ENCODE peak calls at places on chromosomes 4 and X, in eight cellular contexts. Y is MM.1S, N is HCT116, B is GM23338, E is OCI-LY7, U is GM23248, G is hepatocyte, S is neural progenitor cell. C is an unnamed sample.

GRCh38 chr4:184292877-184293276 is 75.2 kb upstream of the ENPP6 start:
- DNase-seq in Y (no peak), N (no peak), B (no peak), E (no peak), U (no peak), G (no peak), S (no peak), C (no peak)

GRCh38 chrX:110407910-110408545 is 49.4 kb downstream of the RTL9 start:
- DNase-seq in Y (peak), N (peak), B (peak), E (peak), U (peak), G (peak), S (peak), C (peak)

GRCh38 chrX:17725176-17725575 is 12.1 kb upstream of the SCML1 start:
- DNase-seq in Y (no peak), N (no peak), B (no peak), E (no peak), U (no peak), G (no peak), S (no peak), C (peak)

GRCh38 chrX:112774142-112774541 is 66.5 kb downstream of the AMOT start:
- DNase-seq in Y (no peak), N (no peak), B (no peak), E (no peak), U (no peak), G (no peak), S (no peak), C (no peak)

GRCh38 chr4:6199344-6199921 is 916 bp downstream of the JAKMIP1 start:
- DNase-seq in Y (no peak), N (no peak), B (peak), E (no peak), U (no peak), G (peak), S (peak), C (no peak)

GRCh38 chr4:111454961-111455360 is 690.3 kb upstream of the FAM241A start:
- DNase-seq in Y (no peak), N (no peak), B (peak), E (no peak), U (peak), G (peak), S (no peak), C (no peak)

GRCh38 chr4:76856183-76856969 is 41.6 kb downstream of the SOWAHB start:
- DNase-seq in Y (no peak), N (no peak), B (no peak), E (no peak), U (peak), G (peak), S (no peak), C (peak)

GRCh38 chr4:176150283-176150682 is 45.1 kb downstream of the SPATA4 start:
- DNase-seq in Y (peak), N (peak), B (peak), E (peak), U (peak), G (peak), S (no peak), C (peak)

GRCh38 chrX:3651272-3651671 is 62.2 kb downstream of the PRKX start:
- DNase-seq in Y (peak), N (peak), B (peak), E (peak), U (peak), G (peak), S (no peak), C (peak)

GRCh38 chrX:43815209-43815608 is 67.0 kb downstream of the MAOB start:
- DNase-seq in Y (no peak), N (no peak), B (no peak), E (no peak), U (no peak), G (no peak), S (no peak), C (no peak)

GRCh38 chr4:3374667-3375066 is 67.1 kb upstream of the HGFAC start:
- DNase-seq in Y (no peak), N (no peak), B (no peak), E (no peak), U (no peak), G (no peak), S (no peak), C (no peak)

GRCh38 chr4:177371452-177371851 is 61.8 kb downstream of the NEIL3 start:
- DNase-seq in Y (no peak), N (no peak), B (no peak), E (no peak), U (no peak), G (no peak), S (no peak), C (no peak)

GRCh38 chr4:109803924-109804571 is 2.2 kb upstream of the CFI start:
- DNase-seq in Y (peak), N (peak), B (peak), E (peak), U (peak), G (peak), S (peak), C (peak)

GRCh38 chrX:113059714-113060113 is 219.1 kb upstream of the AMOT start:
- DNase-seq in Y (no peak), N (no peak), B (no peak), E (no peak), U (peak), G (peak), S (no peak), C (no peak)

GRCh38 chr4:15765910-15766703 is 12.0 kb upstream of the CD38 start:
- DNase-seq in Y (peak), N (no peak), B (no peak), E (peak), U (no peak), G (no peak), S (no peak), C (no peak)

GRCh38 chrX:139949703-139950102 is 15.6 kb downstream of the CXorf66 start:
- DNase-seq in Y (no peak), N (no peak), B (peak), E (no peak), U (no peak), G (no peak), S (no peak), C (peak)

GRCh38 chr4:1001561-1002130 is 8.4 kb upstream of the SLC26A1 start:
- DNase-seq in Y (no peak), N (no peak), B (peak), E (no peak), U (peak), G (no peak), S (no peak), C (no peak)

GRCh38 chr4:1004071-1004418 is 7.4 kb upstream of the FGFRL1 start:
- DNase-seq in Y (no peak), N (no peak), B (no peak), E (no peak), U (no peak), G (no peak), S (no peak), C (no peak)

GRCh38 chr4:1002131-1002630 is 9.0 kb upstream of the SLC26A1 start:
- DNase-seq in Y (no peak), N (no peak), B (peak), E (no peak), U (peak), G (peak), S (peak), C (no peak)

GRCh38 chr4:1003271-1004070 is 8.0 kb upstream of the FGFRL1 start:
- DNase-seq in Y (no peak), N (no peak), B (peak), E (no peak), U (no peak), G (no peak), S (peak), C (no peak)

GRCh38 chr4:1002631-1003251 is 8.7 kb upstream of the FGFRL1 start:
- DNase-seq in Y (no peak), N (no peak), B (peak), E (no peak), U (peak), G (no peak), S (peak), C (no peak)
- H3K4me3 ChIP-seq in Y (no peak), N (no peak), B (peak), E (no peak), U (no peak), G (no peak), S (peak), C (no peak)

GRCh38 chr4:2297606-2298517 is 36.0 kb upstream of the MXD4 start:
- DNase-seq in Y (no peak), N (no peak), B (no peak), E (peak), U (no peak), G (no peak), S (no peak), C (no peak)
- TF ChIP-seq EZH2phosphoT487 in Y (no peak), N (no peak), B (no peak), E (no peak), U (no peak), G (no peak), S (no peak), C (no peak)

GRCh38 chr4:52711271-52711670 is 40.0 kb downstream of the ERVMER34-1 start:
- DNase-seq in Y (peak), N (no peak), B (no peak), E (peak), U (no peak), G (no peak), S (no peak), C (no peak)
- H3K4me3 ChIP-seq in Y (peak), N (peak), B (peak), E (peak), U (no peak), G (no peak), S (no peak), C (peak)

GRCh38 chrX:12115377-12115776 is 22.9 kb upstream of the FRMPD4 start:
- DNase-seq in Y (no peak), N (no peak), B (peak), E (no peak), U (no peak), G (no peak), S (peak), C (peak)
- TF ChIP-seq EZH2phosphoT487 in Y (no peak), N (no peak), B (no peak), E (no peak), U (no peak), G (no peak), S (no peak), C (no peak)